ENCODE peak calls at places on chromosomes 6 and 20, in ten cellular contexts. E is breast epithelium; P is dorsolateral prefrontal cortex; X is K562; O is CD4-positive, CD25-positive, alpha-beta regulatory T cell; Z is spleen; V is CD4-positive, alpha-beta memory T cell; S is uterus; Q is fibroblast of lung; R is kidney. C is an unnamed sample.

GRCh38 chr6:105995403-105995699 is 90.8 kb upstream of the PRDM1 start:
- DNase-seq in S (no peak), Z (no peak), P (no peak), V (no peak), O (no peak), E (no peak), Q (no peak), X (no peak), R (no peak), C (no peak)

GRCh38 chr6:67759001-67759400 is 876.1 kb upstream of the ADGRB3 start:
- DNase-seq in Q (no peak), S (no peak), Z (no peak), E (no peak), O (no peak), R (no peak), P (no peak), X (no peak), V (no peak), C (no peak)

GRCh38 chr20:33694666-33695065 is 8.5 kb upstream of the E2F1 start:
- DNase-seq in V (no peak), Z (no peak), E (no peak), O (no peak), X (no peak), S (no peak), P (no peak), Q (no peak), R (no peak), C (no peak)

GRCh38 chr20:428658-429200 is 20.6 kb downstream of the RBCK1 start:
- DNase-seq in R (no peak), E (no peak), V (no peak), P (no peak), X (no peak), Z (no peak), Q (no peak), S (no peak), O (no peak), C (no peak)

GRCh38 chr6:40308533-40309306 is 278.4 kb downstream of the LRFN2 start:
- DNase-seq in P (peak; percentile 55), O (peak; percentile 6), X (peak; percentile 77), R (no peak), Z (peak; percentile 78), V (peak; percentile 22), E (no peak), S (peak; percentile 37), Q (peak; percentile 4), C (peak; percentile 42)

GRCh38 chr6:10733151-10733715 is 10.4 kb downstream of the TMEM14C start:
- DNase-seq in Q (peak; percentile 56), V (no peak), S (no peak), O (no peak), E (no peak), Z (no peak), R (no peak), P (no peak), X (no peak), C (no peak)

GRCh38 chr20:36501367-36502006 is 39.8 kb upstream of the MYL9 start:
- DNase-seq in S (no peak), V (no peak), Q (no peak), X (no peak), Z (no peak), E (no peak), P (no peak), O (peak; percentile 18), R (no peak), C (no peak)

GRCh38 chr6:14462135-14462905 is 344.7 kb downstream of the CD83 start:
- DNase-seq in E (no peak), R (no peak), Q (no peak), O (no peak), V (no peak), X (no peak), P (no peak), Z (no peak), S (no peak), C (no peak)

GRCh38 chr6:142297996-142298753 is 3.6 kb upstream of the ADGRG6 start:
- DNase-seq in E (no peak), V (no peak), Z (no peak), S (no peak), P (no peak), Q (peak; percentile 82), O (no peak), R (no peak), X (no peak), C (no peak)

GRCh38 chr6:110853754-110854477 is 20.7 kb upstream of the AMD1 start:
- DNase-seq in S (no peak), Q (no peak), V (no peak), Z (no peak), P (no peak), R (no peak), X (no peak), E (no peak), O (no peak), C (no peak)

DNA sequence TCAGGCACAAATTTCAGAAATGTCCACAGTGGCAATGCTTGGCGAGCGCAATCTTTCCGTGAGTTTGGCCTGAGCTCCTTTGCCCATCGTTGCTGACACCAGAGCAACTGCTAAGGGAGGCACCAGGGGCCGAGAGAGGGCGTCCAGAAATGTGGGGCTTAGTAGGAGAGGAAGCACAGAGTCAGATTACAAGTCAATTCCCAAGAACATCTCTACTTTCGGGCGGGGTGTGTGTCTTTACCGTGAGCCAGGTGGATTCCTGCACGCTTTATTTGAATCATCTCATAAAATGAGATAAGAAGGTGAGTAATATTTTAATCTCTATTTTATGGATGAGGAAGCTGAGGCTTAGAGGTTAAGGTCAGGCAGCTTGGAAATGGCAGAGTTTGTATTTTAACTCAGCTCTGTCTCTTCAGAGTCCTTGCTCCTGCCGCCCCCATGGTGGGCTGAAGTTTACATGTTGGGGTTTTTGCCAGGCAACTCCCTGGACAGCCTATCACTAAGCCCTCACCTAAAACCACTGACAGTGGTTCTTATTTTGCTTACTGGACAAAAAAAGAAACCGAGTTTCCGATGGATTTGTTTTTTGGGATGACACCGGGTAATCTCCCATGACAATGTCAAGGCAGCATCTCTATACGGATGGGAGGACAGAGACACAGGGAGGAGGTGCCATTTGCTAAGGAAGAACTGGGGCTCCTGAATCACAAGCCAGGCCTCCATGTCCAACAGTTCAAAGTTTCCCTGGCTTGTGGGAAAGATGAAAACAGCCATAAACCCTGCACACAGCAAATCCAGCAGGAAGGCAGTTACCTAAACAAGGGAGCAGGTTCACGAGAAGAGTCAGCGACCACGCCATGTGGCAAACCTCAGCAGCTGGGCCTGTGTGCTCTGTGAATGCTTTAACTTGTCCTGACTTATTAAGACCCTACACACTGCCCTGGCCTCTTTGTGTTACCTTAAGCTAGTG is 112.6 kb upstream of the SLC24A3 start:
- DNase-seq in S (no peak), V (no peak), X (no peak), Q (no peak), R (no peak), O (no peak), E (no peak), Z (no peak), P (no peak), C (no peak)
- H3K27ac ChIP-seq in S (no peak overlapping the region), V (no peak overlapping the region), X (no peak overlapping the region), Q (no peak overlapping the region), R (no peak overlapping the region), O (no peak overlapping the region), E (no peak overlapping the region), Z (no peak overlapping the region), P (no peak overlapping the region), C (no peak overlapping the region)

DNA sequence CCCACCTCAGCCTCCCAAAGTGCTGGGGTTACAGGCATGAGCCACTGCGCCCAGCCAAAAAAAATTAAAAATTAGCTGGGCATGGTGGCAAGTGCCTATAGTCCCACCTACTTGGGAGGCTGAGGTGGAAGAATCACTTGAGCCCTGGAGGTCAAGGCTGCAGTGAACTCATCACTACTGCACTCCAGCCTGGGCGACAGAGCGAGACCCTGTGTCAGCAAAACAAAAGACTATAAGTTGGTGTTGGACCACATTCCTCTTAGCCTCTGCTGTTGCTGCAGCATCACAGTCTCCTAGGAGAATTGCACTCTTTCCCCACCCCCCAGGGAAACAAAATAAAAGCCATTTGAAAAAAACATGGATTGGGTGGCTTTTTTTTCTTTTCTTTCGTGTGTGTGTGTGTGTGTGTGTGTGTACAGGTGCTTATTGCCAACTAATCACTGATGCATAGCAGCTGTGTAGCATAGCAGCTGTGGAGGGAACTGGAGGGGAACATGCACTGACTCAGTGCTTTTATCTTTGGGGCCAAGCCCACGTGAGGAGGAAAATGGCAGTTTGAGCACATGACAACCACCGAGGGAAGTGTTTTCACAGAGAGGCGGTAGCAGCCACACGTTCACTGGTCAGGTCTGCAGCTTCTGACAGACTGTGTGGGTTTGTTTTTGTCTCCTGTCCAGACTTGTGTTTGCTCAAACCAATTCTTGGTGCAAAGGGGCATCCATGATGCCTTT is 27.5 kb downstream of the ALDH5A1 start:
- DNase-seq in P (peak; percentile 63), E (no peak), Z (no peak), S (no peak), O (no peak), V (no peak), Q (peak; percentile 64), R (no peak), X (peak; percentile 68), C (no peak)
- H3K27ac ChIP-seq in P (no peak overlapping the region), E (no peak overlapping the region), Z (peak overlapping the region; percentile 25), S (no peak overlapping the region), O (no peak overlapping the region), V (no peak overlapping the region), Q (no peak overlapping the region), R (no peak overlapping the region), X (peak overlapping the region; percentile 59), C (no peak overlapping the region)

GRCh38 chr6:34717466-34717865 is 20.9 kb upstream of the ILRUN start:
- DNase-seq in S (no peak), Q (peak; percentile 4), P (no peak), V (no peak), Z (no peak), E (no peak), O (no peak), X (no peak), R (no peak), C (no peak)
- H3K27ac ChIP-seq in S (no peak overlapping the region), Q (no peak overlapping the region), P (no peak overlapping the region), V (no peak overlapping the region), Z (no peak overlapping the region), E (no peak overlapping the region), O (no peak overlapping the region), X (no peak overlapping the region), R (no peak overlapping the region), C (no peak overlapping the region)

GRCh38 chr6:125869427-125869826 is 78.7 kb downstream of the NCOA7 start:
- DNase-seq in Q (no peak), R (no peak), P (no peak), V (no peak), E (no peak), Z (no peak), S (no peak), X (peak; percentile 32), O (no peak), C (no peak)

GRCh38 chr6:125868996-125869395 is 78.2 kb downstream of the NCOA7 start:
- DNase-seq in Z (no peak), Q (no peak), X (peak; percentile 37), S (peak; percentile 26), V (no peak), O (no peak), R (peak; percentile 80), P (peak; percentile 63), E (no peak), C (no peak)

GRCh38 chr6:125868252-125868651 is 77.5 kb downstream of the NCOA7 start:
- DNase-seq in S (no peak), O (no peak), Q (no peak), X (no peak), E (no peak), R (no peak), Z (no peak), P (no peak), V (no peak), C (no peak)

GRCh38 chr6:125871365-125871764 is 80.6 kb downstream of the NCOA7 start:
- DNase-seq in R (no peak), O (no peak), P (no peak), Z (no peak), V (no peak), X (no peak), E (peak; percentile 26), Q (no peak), S (no peak), C (no peak)

GRCh38 chr6:125872259-125872921 is 81.6 kb downstream of the NCOA7 start:
- DNase-seq in Z (no peak), E (no peak), O (no peak), R (no peak), V (no peak), S (no peak), Q (peak; percentile 56), X (peak; percentile 86), P (no peak), C (no peak)
- H3K27ac ChIP-seq in Z (no peak overlapping the region), E (peak overlapping the region; percentile 58), O (no peak overlapping the region), R (no peak overlapping the region), V (no peak overlapping the region), S (no peak overlapping the region), Q (no peak overlapping the region), X (peak overlapping the region; percentile 71), P (peak overlapping the region; percentile 93), C (no peak overlapping the region)

C was measured in MM.1S.